ENCODE peak calls at places on chromosomes 3 and 15, in five cellular contexts. One of them, this sample, is unnamed.

GRCh38 chr15:38532728-38533127 is 31.9 kb downstream of the RASGRP1 start:
- DNase-seq in esophagus squamous epithelium: no peak
- DNase-seq in Peyer's patch: no peak
- DNase-seq in osteocyte: no peak
- DNase-seq in uterus: no peak
- DNase-seq in this sample: no peak

GRCh38 chr3:196322-197153 is at the start of gene CHL1:
- DNase-seq in esophagus squamous epithelium: no peak
- DNase-seq in Peyer's patch: peak
- DNase-seq in uterus: no peak
- DNase-seq in osteocyte: no peak
- DNase-seq in this sample: no peak

GRCh38 chr3:127153506-127153815 is 39.5 kb upstream of the PRR23E start:
- DNase-seq in esophagus squamous epithelium: no peak
- DNase-seq in Peyer's patch: no peak
- DNase-seq in uterus: peak
- DNase-seq in osteocyte: no peak
- DNase-seq in this sample: no peak

GRCh38 chr3:190519886-190520285 is 6.0 kb downstream of the IL1RAP start:
- DNase-seq in uterus: no peak
- DNase-seq in Peyer's patch: no peak
- DNase-seq in osteocyte: no peak
- DNase-seq in esophagus squamous epithelium: no peak
- DNase-seq in this sample: no peak

GRCh38 chr3:188929138-188929537 is 242.6 kb upstream of the TPRG1 start:
- DNase-seq in Peyer's patch: no peak
- DNase-seq in esophagus squamous epithelium: no peak
- DNase-seq in osteocyte: no peak
- DNase-seq in uterus: no peak
- DNase-seq in this sample: no peak

GRCh38 chr3:88189361-88189810 is 39.6 kb downstream of the C3orf38 start:
- DNase-seq in uterus: no peak
- DNase-seq in osteocyte: no peak
- DNase-seq in esophagus squamous epithelium: no peak
- DNase-seq in Peyer's patch: no peak
- DNase-seq in this sample: no peak

GRCh38 chr3:188544012-188544411 is 390.1 kb downstream of the LPP start:
- DNase-seq in esophagus squamous epithelium: no peak
- DNase-seq in uterus: no peak
- DNase-seq in Peyer's patch: no peak
- DNase-seq in osteocyte: no peak
- DNase-seq in this sample: no peak

GRCh38 chr3:54357307-54357706 is 235.0 kb downstream of the CACNA2D3 start:
- DNase-seq in osteocyte: no peak
- DNase-seq in esophagus squamous epithelium: no peak
- DNase-seq in uterus: no peak
- DNase-seq in Peyer's patch: no peak
- DNase-seq in this sample: no peak

GRCh38 chr3:69433938-69434263 is 48.0 kb upstream of the FRMD4B start:
- DNase-seq in Peyer's patch: no peak
- DNase-seq in osteocyte: no peak
- DNase-seq in esophagus squamous epithelium: no peak
- DNase-seq in uterus: no peak
- DNase-seq in this sample: no peak

GRCh38 chr15:63502843-63503738 is 1.3 kb upstream of the USP3 start:
- DNase-seq in osteocyte: no peak
- DNase-seq in Peyer's patch: peak
- DNase-seq in esophagus squamous epithelium: peak
- DNase-seq in uterus: peak
- DNase-seq in this sample: peak

GRCh38 chr3:131840151-131840797 is 194.5 kb downstream of the CPNE4 start:
- DNase-seq in osteocyte: no peak
- DNase-seq in Peyer's patch: no peak
- DNase-seq in uterus: no peak
- DNase-seq in esophagus squamous epithelium: no peak
- DNase-seq in this sample: no peak

GRCh38 chr15:69616558-69616957 is 163.9 kb downstream of the RPLP1 start:
- DNase-seq in esophagus squamous epithelium: no peak
- DNase-seq in Peyer's patch: no peak
- DNase-seq in osteocyte: no peak
- DNase-seq in uterus: no peak
- DNase-seq in this sample: no peak

GRCh38 chr3:43286886-43287301 is 554 bp downstream of the SNRK start:
- DNase-seq in Peyer's patch: no peak
- DNase-seq in esophagus squamous epithelium: no peak
- DNase-seq in uterus: no peak
- DNase-seq in osteocyte: no peak
- DNase-seq in this sample: no peak

GRCh38 chr3:58560771-58561311 is 16.4 kb downstream of the FAM107A start:
- DNase-seq in uterus: no peak
- DNase-seq in esophagus squamous epithelium: no peak
- DNase-seq in osteocyte: peak
- DNase-seq in Peyer's patch: no peak
- DNase-seq in this sample: no peak

GRCh38 chr3:128458746-128459450 is 7.8 kb downstream of the DNAJB8 start:
- DNase-seq in Peyer's patch: no peak
- DNase-seq in uterus: no peak
- DNase-seq in esophagus squamous epithelium: no peak
- DNase-seq in osteocyte: no peak
- DNase-seq in this sample: no peak

GRCh38 chr3:173893835-173894234 is 496.3 kb downstream of the NLGN1 start:
- DNase-seq in osteocyte: no peak
- DNase-seq in esophagus squamous epithelium: no peak
- DNase-seq in uterus: no peak
- DNase-seq in Peyer's patch: no peak
- DNase-seq in this sample: no peak

GRCh38 chr15:91561371-91562100 is 292.0 kb upstream of the SLCO3A1 start:
- DNase-seq in uterus: peak
- DNase-seq in osteocyte: no peak
- DNase-seq in esophagus squamous epithelium: no peak
- DNase-seq in Peyer's patch: no peak
- DNase-seq in this sample: no peak

GRCh38 chr3:150905339-150905738 is at the start of gene MINDY4B:
- DNase-seq in uterus: no peak
- DNase-seq in Peyer's patch: no peak
- DNase-seq in esophagus squamous epithelium: no peak
- DNase-seq in osteocyte: no peak
- DNase-seq in this sample: no peak

GRCh38 chr3:131480116-131480515 is 22.7 kb downstream of the MRPL3 start:
- DNase-seq in Peyer's patch: no peak
- DNase-seq in esophagus squamous epithelium: no peak
- DNase-seq in uterus: no peak
- DNase-seq in osteocyte: no peak
- DNase-seq in this sample: no peak

GRCh38 chr15:20357139-20358065 is 184.2 kb downstream of the GOLGA6L6 start:
- DNase-seq in Peyer's patch: no peak
- DNase-seq in osteocyte: peak
- DNase-seq in esophagus squamous epithelium: no peak
- DNase-seq in uterus: peak
- DNase-seq in this sample: peak

GRCh38 chr3:72397586-72397985 is 450.7 kb downstream of the SHQ1 start:
- DNase-seq in uterus: no peak
- DNase-seq in Peyer's patch: no peak
- DNase-seq in esophagus squamous epithelium: no peak
- DNase-seq in osteocyte: no peak
- DNase-seq in this sample: no peak

GRCh38 chr15:91146728-91147127 is 46.7 kb downstream of the SV2B start:
- DNase-seq in uterus: no peak
- DNase-seq in Peyer's patch: no peak
- DNase-seq in esophagus squamous epithelium: no peak
- DNase-seq in osteocyte: no peak
- DNase-seq in this sample: no peak

GRCh38 chr3:88203537-88204143 is 53.9 kb downstream of the C3orf38 start:
- DNase-seq in Peyer's patch: peak
- DNase-seq in esophagus squamous epithelium: no peak
- DNase-seq in osteocyte: no peak
- DNase-seq in uterus: peak
- DNase-seq in this sample: no peak

GRCh38 chr3:127750226-127751031 is 71.9 kb downstream of the MGLL start:
- DNase-seq in esophagus squamous epithelium: no peak
- DNase-seq in uterus: no peak
- DNase-seq in Peyer's patch: no peak
- DNase-seq in osteocyte: no peak
- DNase-seq in this sample: no peak

GRCh38 chr3:104349836-104350235 is 1016.9 kb upstream of the ALCAM start:
- DNase-seq in uterus: no peak
- DNase-seq in Peyer's patch: no peak
- DNase-seq in esophagus squamous epithelium: no peak
- DNase-seq in osteocyte: no peak
- DNase-seq in this sample: no peak

DNA sequence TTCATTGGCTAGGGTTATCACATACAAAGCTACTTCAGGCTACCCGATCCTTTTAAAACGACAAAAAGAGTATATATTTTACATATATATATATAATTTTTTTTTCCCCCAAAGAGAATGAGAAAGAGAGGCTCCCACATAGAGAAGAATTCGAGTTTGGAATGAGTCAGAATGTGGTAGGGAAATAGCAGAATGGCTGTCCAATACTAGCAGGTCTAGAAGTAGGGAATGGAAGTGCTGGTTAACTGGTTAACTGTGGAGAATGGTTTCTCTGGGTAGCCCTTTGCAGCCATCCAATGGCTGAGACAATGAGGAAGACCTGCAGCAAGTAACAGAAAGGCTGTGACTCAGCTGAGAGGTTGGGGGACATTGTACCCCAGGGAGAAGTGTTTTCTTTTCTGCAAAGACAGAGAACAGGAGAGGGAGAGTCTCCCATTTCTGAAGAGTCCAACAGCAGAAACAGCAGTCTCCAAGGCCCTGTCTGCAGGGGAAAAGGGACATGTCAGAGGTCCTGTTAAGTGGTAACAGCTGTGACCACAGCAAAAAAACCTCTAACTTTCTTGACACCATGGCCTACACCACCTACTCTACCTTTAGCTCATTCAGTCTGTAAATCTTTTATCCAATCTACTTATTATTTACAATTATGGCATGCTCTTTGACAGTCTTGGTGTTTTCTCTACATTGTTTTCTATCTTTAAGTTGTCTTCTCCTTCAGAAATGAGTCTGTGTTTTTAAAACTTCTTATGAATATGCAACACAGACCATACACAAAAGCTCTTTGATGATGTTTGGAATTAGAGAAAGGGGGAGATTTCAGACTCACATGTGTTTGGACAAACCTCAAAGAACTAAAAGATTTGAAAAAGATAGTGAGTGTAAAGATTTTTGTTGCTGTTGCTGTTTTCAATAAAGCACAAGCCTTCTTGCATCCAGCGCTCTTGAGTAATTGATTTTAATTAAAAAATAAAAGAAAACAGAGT is 116.1 kb upstream of the SLC7A14 start:
- DNase-seq in Peyer's patch: no peak
- DNase-seq in uterus: no peak
- DNase-seq in esophagus squamous epithelium: no peak
- DNase-seq in osteocyte: no peak
- DNase-seq in this sample: no peak
- TF ChIP-seq CTCF in Peyer's patch: no peak
- TF ChIP-seq CTCF in uterus: no peak
- TF ChIP-seq CTCF in esophagus squamous epithelium: no peak
- TF ChIP-seq CTCF in osteocyte: no peak
- TF ChIP-seq CTCF in this sample: no peak

DNA sequence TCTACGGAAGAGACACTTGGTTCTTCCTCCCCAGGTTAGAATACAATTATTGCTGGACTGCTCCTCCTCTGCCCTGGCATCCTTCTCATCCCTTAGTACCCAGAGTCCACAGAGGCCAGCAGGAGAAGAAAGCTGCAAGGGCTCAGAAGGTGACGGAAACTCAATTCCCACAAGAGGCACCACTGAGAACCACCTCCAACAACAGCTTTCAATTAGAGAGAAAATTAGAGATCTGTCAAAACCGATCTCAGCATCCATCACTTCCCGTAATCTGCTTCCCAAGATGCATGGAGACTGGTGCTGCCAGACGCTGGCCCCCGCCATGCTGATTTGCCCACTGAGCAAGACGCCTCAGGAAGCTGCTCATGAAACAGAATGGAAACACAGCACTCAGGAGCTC is 135.0 kb upstream of the PRICKLE2 start:
- DNase-seq in Peyer's patch: no peak
- DNase-seq in uterus: no peak
- DNase-seq in osteocyte: no peak
- DNase-seq in esophagus squamous epithelium: no peak
- DNase-seq in this sample: no peak
- TF ChIP-seq CTCF in Peyer's patch: no peak
- TF ChIP-seq CTCF in uterus: no peak
- TF ChIP-seq CTCF in osteocyte: no peak
- TF ChIP-seq CTCF in esophagus squamous epithelium: no peak
- TF ChIP-seq CTCF in this sample: no peak

DNA sequence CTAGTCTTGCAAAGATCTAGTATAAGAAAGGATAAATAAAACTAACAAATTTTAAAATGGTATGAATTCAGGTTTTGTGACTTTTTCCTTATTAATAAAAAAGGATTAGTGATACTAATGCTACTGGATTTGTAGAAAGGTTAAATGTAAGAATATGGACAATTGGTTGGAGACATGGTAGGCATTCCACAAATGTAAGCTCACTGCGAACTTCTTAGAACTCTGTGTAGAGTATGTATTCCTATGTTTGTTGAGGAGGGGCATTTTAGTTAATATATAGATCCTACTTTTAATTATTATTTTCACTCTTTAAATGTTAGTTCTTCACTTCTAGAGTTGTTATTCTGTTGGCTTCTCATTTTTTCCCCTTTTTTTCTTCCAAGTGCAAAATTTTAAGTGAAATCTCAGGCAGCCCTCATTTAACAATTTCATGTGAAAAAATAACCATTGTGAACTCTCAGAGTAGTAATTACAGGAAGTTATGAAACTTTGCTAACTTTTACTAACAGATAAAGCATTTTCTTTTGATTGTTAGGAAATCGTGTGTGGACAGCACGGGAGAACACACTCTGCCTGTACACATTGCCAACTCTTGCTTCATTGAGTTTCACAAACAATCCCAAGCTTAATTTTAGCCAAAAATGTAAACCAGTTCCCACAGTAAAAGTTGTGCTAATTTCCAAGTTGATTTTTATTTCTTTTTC is 414.5 kb downstream of the RBMS3 start:
- DNase-seq in uterus: peak
- DNase-seq in esophagus squamous epithelium: no peak
- DNase-seq in Peyer's patch: no peak
- DNase-seq in osteocyte: no peak
- DNase-seq in this sample: no peak
- TF ChIP-seq CTCF in uterus: no peak
- TF ChIP-seq CTCF in esophagus squamous epithelium: no peak
- TF ChIP-seq CTCF in Peyer's patch: no peak
- TF ChIP-seq CTCF in osteocyte: no peak
- TF ChIP-seq CTCF in this sample: no peak

DNA sequence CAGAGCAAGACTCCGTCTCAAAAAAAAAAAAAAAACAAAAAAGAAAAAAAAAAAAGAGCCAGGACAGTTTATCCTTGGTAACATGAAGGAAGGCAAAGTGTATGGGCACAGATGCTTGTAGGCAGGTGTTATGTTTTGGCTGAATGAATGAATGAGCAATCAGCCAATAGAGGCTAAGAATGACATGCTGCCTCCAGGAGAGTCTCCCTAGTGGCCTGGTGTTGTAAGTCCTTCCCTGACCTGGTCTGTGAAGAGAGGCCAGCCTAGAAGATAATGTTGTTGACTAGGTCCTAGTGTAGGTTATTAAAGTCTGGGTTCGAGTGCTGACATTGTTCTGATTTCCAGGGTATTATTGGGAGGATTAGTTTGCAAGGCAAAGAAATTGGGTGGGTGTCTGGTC is 24.9 kb downstream of the GYG1 start:
- DNase-seq in osteocyte: no peak
- DNase-seq in Peyer's patch: no peak
- DNase-seq in uterus: no peak
- DNase-seq in esophagus squamous epithelium: no peak
- DNase-seq in this sample: no peak
- TF ChIP-seq CTCF in osteocyte: no peak
- TF ChIP-seq CTCF in Peyer's patch: no peak
- TF ChIP-seq CTCF in uterus: no peak
- TF ChIP-seq CTCF in esophagus squamous epithelium: no peak
- TF ChIP-seq CTCF in this sample: no peak